ENCODE peak calls at places on chromosomes 2 and 18, in five cellular contexts. One of them, this sample, is unnamed.

GRCh38 chr18:77133051-77133919 is 702 bp upstream of the MBP start:
- DNase-seq in MM.1S: no peak
- DNase-seq in mucosa of descending colon: peak
- DNase-seq in right atrium auricular region: no peak
- DNase-seq in neural crest cell: no peak
- DNase-seq in this sample: peak

GRCh38 chr18:3061581-3062416 is 48.9 kb upstream of the LPIN2 start:
- DNase-seq in MM.1S: peak
- DNase-seq in mucosa of descending colon: no peak
- DNase-seq in neural crest cell: no peak
- DNase-seq in right atrium auricular region: no peak
- DNase-seq in this sample: no peak

GRCh38 chr2:144452169-144453038 is 67.5 kb downstream of the ZEB2 start:
- DNase-seq in MM.1S: no peak
- DNase-seq in neural crest cell: no peak
- DNase-seq in mucosa of descending colon: no peak
- DNase-seq in right atrium auricular region: no peak
- DNase-seq in this sample: peak

GRCh38 chr18:6219116-6219717 is 195.5 kb downstream of the L3MBTL4 start:
- DNase-seq in right atrium auricular region: no peak
- DNase-seq in neural crest cell: peak
- DNase-seq in mucosa of descending colon: no peak
- DNase-seq in MM.1S: peak
- DNase-seq in this sample: peak

GRCh38 chr2:98216611-98217010 is 129.6 kb downstream of the VWA3B start:
- DNase-seq in right atrium auricular region: no peak
- DNase-seq in neural crest cell: no peak
- DNase-seq in mucosa of descending colon: no peak
- DNase-seq in MM.1S: no peak
- DNase-seq in this sample: no peak

GRCh38 chr18:48786621-48787522 is 163.9 kb downstream of the SMAD7 start:
- DNase-seq in mucosa of descending colon: no peak
- DNase-seq in MM.1S: no peak
- DNase-seq in right atrium auricular region: no peak
- DNase-seq in neural crest cell: no peak
- DNase-seq in this sample: no peak

GRCh38 chr2:62270728-62271127 is 74.8 kb downstream of the B3GNT2 start:
- DNase-seq in neural crest cell: no peak
- DNase-seq in MM.1S: no peak
- DNase-seq in right atrium auricular region: no peak
- DNase-seq in mucosa of descending colon: no peak
- DNase-seq in this sample: no peak

GRCh38 chr18:35355140-35355618 is 11.0 kb upstream of the ZNF24 start:
- DNase-seq in MM.1S: peak
- DNase-seq in mucosa of descending colon: no peak
- DNase-seq in right atrium auricular region: peak
- DNase-seq in neural crest cell: peak
- DNase-seq in this sample: peak

GRCh38 chr2:74020717-74021406 is 36.2 kb downstream of the TET3 start:
- DNase-seq in right atrium auricular region: no peak
- DNase-seq in mucosa of descending colon: no peak
- DNase-seq in MM.1S: no peak
- DNase-seq in neural crest cell: no peak
- DNase-seq in this sample: no peak

GRCh38 chr18:79245517-79246001 is 150.2 kb upstream of the NFATC1 start:
- DNase-seq in MM.1S: no peak
- DNase-seq in mucosa of descending colon: peak
- DNase-seq in right atrium auricular region: no peak
- DNase-seq in neural crest cell: no peak
- DNase-seq in this sample: no peak

GRCh38 chr18:58438161-58438983 is 190.5 kb downstream of the ALPK2 start:
- DNase-seq in right atrium auricular region: no peak
- DNase-seq in MM.1S: peak
- DNase-seq in neural crest cell: no peak
- DNase-seq in mucosa of descending colon: no peak
- DNase-seq in this sample: no peak

GRCh38 chr2:160275646-160276045 is 75.6 kb upstream of the ITGB6 start:
- DNase-seq in mucosa of descending colon: no peak
- DNase-seq in right atrium auricular region: no peak
- DNase-seq in neural crest cell: no peak
- DNase-seq in MM.1S: no peak
- DNase-seq in this sample: no peak

GRCh38 chr18:56298935-56299334 is 339.5 kb downstream of the TXNL1 start:
- DNase-seq in neural crest cell: no peak
- DNase-seq in right atrium auricular region: no peak
- DNase-seq in mucosa of descending colon: no peak
- DNase-seq in MM.1S: no peak
- DNase-seq in this sample: no peak

GRCh38 chr18:60038731-60039130 is 138.9 kb downstream of the PMAIP1 start:
- DNase-seq in MM.1S: no peak
- DNase-seq in right atrium auricular region: no peak
- DNase-seq in neural crest cell: no peak
- DNase-seq in mucosa of descending colon: no peak
- DNase-seq in this sample: no peak

GRCh38 chr2:38045811-38046210 is 30.1 kb downstream of the CYP1B1 start:
- DNase-seq in mucosa of descending colon: no peak
- DNase-seq in right atrium auricular region: no peak
- DNase-seq in neural crest cell: no peak
- DNase-seq in MM.1S: no peak
- DNase-seq in this sample: no peak

GRCh38 chr2:130807659-130808385 is 28.9 kb upstream of the ARHGEF4 start:
- DNase-seq in neural crest cell: no peak
- DNase-seq in mucosa of descending colon: no peak
- DNase-seq in MM.1S: no peak
- DNase-seq in right atrium auricular region: no peak
- DNase-seq in this sample: no peak

GRCh38 chr2:32798841-32799240 is 147.9 kb upstream of the LTBP1 start:
- DNase-seq in MM.1S: no peak
- DNase-seq in neural crest cell: no peak
- DNase-seq in mucosa of descending colon: no peak
- DNase-seq in right atrium auricular region: no peak
- DNase-seq in this sample: no peak

GRCh38 chr2:2686228-2686627 is 355.2 kb upstream of the MYT1L start:
- DNase-seq in MM.1S: no peak
- DNase-seq in neural crest cell: no peak
- DNase-seq in right atrium auricular region: no peak
- DNase-seq in mucosa of descending colon: no peak
- DNase-seq in this sample: peak

GRCh38 chr2:232235716-232236115 is 142.8 kb upstream of the ALPP start:
- DNase-seq in neural crest cell: no peak
- DNase-seq in mucosa of descending colon: no peak
- DNase-seq in MM.1S: no peak
- DNase-seq in right atrium auricular region: no peak
- DNase-seq in this sample: no peak

GRCh38 chr18:59696311-59697235 is 650 bp downstream of the CCBE1 start:
- DNase-seq in MM.1S: no peak
- DNase-seq in neural crest cell: peak
- DNase-seq in mucosa of descending colon: no peak
- DNase-seq in right atrium auricular region: no peak
- DNase-seq in this sample: peak

GRCh38 chr2:46062637-46063412 is 234.4 kb upstream of the EPAS1 start:
- DNase-seq in MM.1S: peak
- DNase-seq in right atrium auricular region: peak
- DNase-seq in neural crest cell: peak
- DNase-seq in mucosa of descending colon: no peak
- DNase-seq in this sample: peak

GRCh38 chr2:191366199-191366598 is 121.0 kb downstream of the MYO1B start:
- DNase-seq in neural crest cell: no peak
- DNase-seq in right atrium auricular region: no peak
- DNase-seq in MM.1S: no peak
- DNase-seq in mucosa of descending colon: no peak
- DNase-seq in this sample: no peak

GRCh38 chr2:104846955-104847820 is 6.7 kb upstream of the POU3F3 start:
- DNase-seq in MM.1S: no peak
- DNase-seq in right atrium auricular region: no peak
- DNase-seq in neural crest cell: no peak
- DNase-seq in mucosa of descending colon: no peak
- DNase-seq in this sample: no peak

GRCh38 chr2:56801770-56802169 is 618.0 kb downstream of the CCDC85A start:
- DNase-seq in mucosa of descending colon: no peak
- DNase-seq in neural crest cell: no peak
- DNase-seq in right atrium auricular region: no peak
- DNase-seq in MM.1S: no peak
- DNase-seq in this sample: no peak

GRCh38 chr2:134866498-134867099 is 28.2 kb downstream of the ACMSD start:
- DNase-seq in neural crest cell: no peak
- DNase-seq in right atrium auricular region: no peak
- DNase-seq in mucosa of descending colon: no peak
- DNase-seq in MM.1S: no peak
- DNase-seq in this sample: no peak

GRCh38 chr2:234467289-234467688 is 29.6 kb downstream of the ARL4C start:
- DNase-seq in neural crest cell: no peak
- DNase-seq in MM.1S: no peak
- DNase-seq in mucosa of descending colon: no peak
- DNase-seq in right atrium auricular region: no peak
- DNase-seq in this sample: no peak

GRCh38 chr2:169461143-169461542 is 18.2 kb upstream of the BBS5 start:
- DNase-seq in neural crest cell: no peak
- DNase-seq in MM.1S: peak
- DNase-seq in mucosa of descending colon: no peak
- DNase-seq in right atrium auricular region: no peak
- DNase-seq in this sample: no peak

GRCh38 chr2:231228223-231228622 is 29.8 kb downstream of the ARMC9 start:
- DNase-seq in neural crest cell: no peak
- DNase-seq in right atrium auricular region: no peak
- DNase-seq in mucosa of descending colon: no peak
- DNase-seq in MM.1S: no peak
- DNase-seq in this sample: no peak

GRCh38 chr2:230868947-230869690 is 4.4 kb downstream of the ITM2C start:
- DNase-seq in MM.1S: no peak
- DNase-seq in right atrium auricular region: no peak
- DNase-seq in neural crest cell: no peak
- DNase-seq in mucosa of descending colon: no peak
- DNase-seq in this sample: no peak

GRCh38 chr18:58831610-58832009 is 33.1 kb upstream of the ZNF532 start:
- DNase-seq in right atrium auricular region: no peak
- DNase-seq in MM.1S: no peak
- DNase-seq in mucosa of descending colon: no peak
- DNase-seq in neural crest cell: no peak
- DNase-seq in this sample: no peak

GRCh38 chr2:27954771-27955384 is 64.3 kb downstream of the BABAM2 start:
- DNase-seq in neural crest cell: no peak
- DNase-seq in right atrium auricular region: peak
- DNase-seq in MM.1S: peak
- DNase-seq in mucosa of descending colon: no peak
- DNase-seq in this sample: peak

GRCh38 chr2:27952070-27952469 is 61.5 kb downstream of the BABAM2 start:
- DNase-seq in MM.1S: no peak
- DNase-seq in neural crest cell: no peak
- DNase-seq in mucosa of descending colon: no peak
- DNase-seq in right atrium auricular region: no peak
- DNase-seq in this sample: no peak

GRCh38 chr2:27953077-27953476 is 62.5 kb downstream of the BABAM2 start:
- DNase-seq in mucosa of descending colon: no peak
- DNase-seq in MM.1S: no peak
- DNase-seq in right atrium auricular region: no peak
- DNase-seq in neural crest cell: no peak
- DNase-seq in this sample: no peak

GRCh38 chr2:27955762-27956161 is 65.2 kb downstream of the BABAM2 start:
- DNase-seq in neural crest cell: no peak
- DNase-seq in mucosa of descending colon: no peak
- DNase-seq in right atrium auricular region: no peak
- DNase-seq in MM.1S: no peak
- DNase-seq in this sample: no peak

DNA sequence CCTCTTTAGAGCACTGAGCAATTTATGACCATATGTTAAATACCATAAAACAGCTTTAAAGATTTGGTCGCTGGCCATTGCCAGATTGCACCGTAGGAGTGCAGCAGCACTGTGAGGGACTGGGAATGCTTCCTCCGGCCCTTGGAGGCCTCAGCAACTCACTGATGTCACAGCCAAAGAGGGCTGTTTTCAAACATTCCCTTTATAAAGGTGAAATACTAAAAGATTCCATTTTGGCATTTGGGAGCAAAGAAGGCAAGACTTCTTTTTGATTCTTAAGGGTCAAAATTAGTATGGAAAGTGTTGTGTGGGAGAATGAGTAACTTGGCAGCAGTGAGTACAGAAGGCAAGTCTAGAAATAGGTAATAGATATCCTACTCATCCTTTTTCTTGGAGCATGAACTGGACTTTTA is 63.7 kb downstream of the BABAM2 start:
- DNase-seq in right atrium auricular region: no peak
- DNase-seq in neural crest cell: no peak
- DNase-seq in mucosa of descending colon: no peak
- DNase-seq in MM.1S: no peak
- DNase-seq in this sample: no peak
- TF ChIP-seq CTCF in right atrium auricular region: no peak
- TF ChIP-seq CTCF in neural crest cell: no peak
- TF ChIP-seq CTCF in mucosa of descending colon: no peak
- TF ChIP-seq CTCF in MM.1S: no peak
- TF ChIP-seq CTCF in this sample: no peak

DNA sequence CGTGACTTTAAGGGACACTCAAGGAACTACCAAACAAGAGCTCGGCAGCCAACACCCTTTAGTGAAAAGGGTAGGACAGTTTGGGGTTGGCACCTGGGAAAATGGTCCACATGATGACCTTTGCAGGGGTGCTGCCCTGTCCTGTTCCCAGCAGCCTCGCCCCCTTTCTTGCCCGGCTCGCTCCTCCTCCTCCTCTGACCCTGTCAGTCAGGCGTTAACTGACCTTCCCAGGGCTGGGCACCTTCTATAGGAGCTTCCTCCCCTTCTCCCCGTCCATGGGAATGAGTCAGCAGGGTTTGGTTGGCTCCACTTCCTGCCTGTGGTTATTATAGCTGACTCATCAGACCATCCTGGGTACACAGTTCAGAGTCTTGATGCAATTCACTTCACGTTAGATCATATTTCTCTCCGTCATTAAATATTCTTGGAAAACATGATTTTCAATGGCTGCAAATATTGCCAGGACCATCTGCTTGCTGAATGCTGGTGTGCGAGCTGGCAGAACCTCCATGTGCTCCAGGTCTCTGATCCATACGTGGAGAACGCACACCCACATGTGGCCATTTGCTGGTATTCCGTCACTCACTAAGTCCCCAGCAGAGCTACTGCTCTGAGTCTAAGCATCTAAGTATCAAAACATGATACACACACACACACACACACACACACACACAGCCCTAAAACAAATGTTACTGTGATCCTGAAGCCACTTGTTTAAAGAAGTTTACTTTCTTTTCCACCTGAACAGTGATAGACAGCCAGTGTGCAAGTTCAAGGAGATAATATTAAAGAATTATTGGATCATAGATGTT is 185.0 kb downstream of the ANAPC1 start:
- DNase-seq in neural crest cell: no peak
- DNase-seq in right atrium auricular region: peak
- DNase-seq in mucosa of descending colon: peak
- DNase-seq in MM.1S: peak
- DNase-seq in this sample: no peak
- TF ChIP-seq CTCF in neural crest cell: peak
- TF ChIP-seq CTCF in right atrium auricular region: no peak
- TF ChIP-seq CTCF in mucosa of descending colon: no peak
- TF ChIP-seq CTCF in MM.1S: peak
- TF ChIP-seq CTCF in this sample: no peak

GRCh38 chr2:156192468-156192867 is 140.1 kb downstream of the NR4A2 start:
- DNase-seq in MM.1S: no peak
- DNase-seq in right atrium auricular region: no peak
- DNase-seq in neural crest cell: no peak
- DNase-seq in mucosa of descending colon: no peak
- DNase-seq in this sample: no peak
- TF ChIP-seq CTCF in MM.1S: peak
- TF ChIP-seq CTCF in right atrium auricular region: peak
- TF ChIP-seq CTCF in neural crest cell: no peak
- TF ChIP-seq CTCF in mucosa of descending colon: no peak
- TF ChIP-seq CTCF in this sample: no peak

GRCh38 chr2:182068811-182069210 is 83.2 kb downstream of the PPP1R1C start:
- DNase-seq in right atrium auricular region: no peak
- DNase-seq in mucosa of descending colon: no peak
- DNase-seq in neural crest cell: no peak
- DNase-seq in MM.1S: no peak
- DNase-seq in this sample: no peak
- TF ChIP-seq CTCF in right atrium auricular region: no peak
- TF ChIP-seq CTCF in mucosa of descending colon: no peak
- TF ChIP-seq CTCF in neural crest cell: no peak
- TF ChIP-seq CTCF in MM.1S: no peak
- TF ChIP-seq CTCF in this sample: no peak